ENCODE peak calls at places on chromosome 18, in seven cellular contexts. J, M, Z, V, W, R and B are unnamed samples.

GRCh38 chr18:57839942-57840381 is 36.8 kb upstream of the ATP8B1 start:
- DNase-seq in J (no peak), Z (peak; percentile 66), M (peak; percentile 92), R (peak; percentile 87), W (no peak), V (no peak), B (no peak)

GRCh38 chr18:51092097-51092496 is 62.1 kb downstream of the SMAD4 start:
- DNase-seq in W (no peak), R (no peak), M (no peak), J (no peak), Z (no peak), V (no peak), B (no peak)

GRCh38 chr18:58338961-58339722 is 289.7 kb downstream of the ALPK2 start:
- DNase-seq in R (no peak), Z (peak; percentile 53), W (peak; percentile 89), V (peak; percentile 29), J (peak; percentile 62), M (peak; percentile 56), B (peak; percentile 45)

GRCh38 chr18:53664575-53664974 is 559.9 kb downstream of the MBD2 start:
- DNase-seq in M (no peak), R (no peak), J (no peak), V (no peak), Z (no peak), W (no peak), B (no peak)

GRCh38 chr18:11857177-11857887 is 6.1 kb downstream of the CHMP1B start:
- DNase-seq in M (peak; percentile 100), W (peak; percentile 93), J (peak; percentile 61), V (no peak), R (peak; percentile 98), Z (peak; percentile 98), B (peak; percentile 43)

GRCh38 chr18:76380791-76381405 is 114.1 kb downstream of the ZNF516 start:
- DNase-seq in R (no peak), Z (peak; percentile 24), V (peak; percentile 43), M (no peak), J (peak; percentile 86), W (peak; percentile 81), B (peak; percentile 27)

GRCh38 chr18:13629841-13630747 is 96.3 kb downstream of the FAM210A start:
- DNase-seq in Z (peak; percentile 49), M (peak; percentile 50), W (peak; percentile 81), J (peak; percentile 67), R (peak; percentile 27), V (no peak), B (peak; percentile 64)

GRCh38 chr18:12423820-12424219 is 16.1 kb downstream of the PRELID3A start:
- DNase-seq in R (no peak), J (no peak), M (no peak), Z (no peak), W (no peak), V (no peak), B (no peak)

GRCh38 chr18:50507120-50507590 is 52.7 kb upstream of the MAPK4 start:
- DNase-seq in M (no peak), W (peak; percentile 77), R (peak; percentile 26), J (peak; percentile 76), Z (no peak), V (peak; percentile 29), B (peak; percentile 50)

GRCh38 chr18:63173983-63174382 is 145.6 kb downstream of the BCL2 start:
- DNase-seq in W (no peak), R (no peak), M (no peak), V (no peak), Z (no peak), J (no peak), B (no peak)

GRCh38 chr18:36132756-36133155 is 3.1 kb downstream of the ELP2 start:
- DNase-seq in J (no peak), Z (no peak), M (no peak), V (no peak), W (no peak), R (no peak), B (no peak)

GRCh38 chr18:46485675-46486200 is 171.3 kb downstream of the LOXHD1 start:
- DNase-seq in W (no peak), M (no peak), V (no peak), Z (no peak), J (peak; percentile 23), R (no peak), B (no peak)

GRCh38 chr18:44715841-44716240 is 35.2 kb downstream of the SETBP1 start:
- DNase-seq in R (no peak), Z (no peak), J (no peak), M (no peak), V (no peak), W (no peak), B (no peak)

GRCh38 chr18:44723366-44723765 is 42.7 kb downstream of the SETBP1 start:
- DNase-seq in Z (no peak), J (no peak), R (no peak), V (no peak), M (no peak), W (no peak), B (no peak)

GRCh38 chr18:44715245-44715644 is 34.6 kb downstream of the SETBP1 start:
- DNase-seq in V (no peak), Z (peak; percentile 60), J (no peak), W (peak; percentile 69), R (peak; percentile 67), M (no peak), B (no peak)

GRCh38 chr18:44716697-44717163 is 36.0 kb downstream of the SETBP1 start:
- DNase-seq in R (no peak), M (no peak), Z (no peak), W (no peak), V (no peak), J (no peak), B (no peak)

DNA sequence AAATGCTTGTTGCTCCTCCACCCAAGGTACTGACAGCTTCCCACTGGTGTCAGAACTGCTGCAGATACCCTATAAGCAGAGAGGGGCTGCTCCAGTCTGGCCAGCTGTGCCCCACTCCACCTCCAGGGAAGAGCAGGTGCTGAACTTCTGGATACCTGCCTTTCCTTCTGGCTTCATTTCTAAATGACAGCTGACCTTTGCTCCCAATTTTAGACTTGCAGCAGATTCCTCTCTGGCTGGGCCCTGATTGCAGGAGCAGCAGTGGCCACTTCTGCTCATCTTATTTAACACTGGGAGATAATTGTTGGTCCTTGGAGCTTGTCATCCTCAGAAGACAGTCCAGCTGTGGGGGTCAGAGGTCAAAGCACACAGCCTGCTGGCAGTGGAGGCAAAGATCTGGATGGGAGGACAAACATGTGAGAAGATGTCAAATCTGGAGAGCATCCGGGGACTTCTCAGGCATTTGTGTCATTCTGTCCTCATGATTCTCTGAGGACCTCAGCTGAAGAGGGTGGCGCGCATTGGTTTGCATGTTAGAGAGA is 38.9 kb downstream of the SETBP1 start:
- DNase-seq in W (no peak), Z (no peak), V (no peak), R (no peak), J (no peak), M (no peak), B (no peak)
- H3K18ac ChIP-seq in W (no peak overlapping the region), Z (no peak overlapping the region), V (no peak overlapping the region), R (no peak overlapping the region), J (no peak overlapping the region), M (no peak overlapping the region), B (no peak overlapping the region)

GRCh38 chr18:39238951-39239350 is 1673.4 kb upstream of the CELF4 start:
- DNase-seq in Z (no peak), R (no peak), J (no peak), V (no peak), M (no peak), W (no peak), B (no peak)
- H3K18ac ChIP-seq in Z (no peak overlapping the region), R (no peak overlapping the region), J (no peak overlapping the region), V (no peak overlapping the region), M (no peak overlapping the region), W (no peak overlapping the region), B (no peak overlapping the region)

GRCh38 chr18:10463741-10464140 is 9.3 kb downstream of the APCDD1 start:
- DNase-seq in W (no peak), R (no peak), V (no peak), Z (no peak), M (no peak), J (no peak), B (no peak)

GRCh38 chr18:10460414-10461018 is 6.1 kb downstream of the APCDD1 start:
- DNase-seq in W (no peak), R (no peak), J (no peak), M (no peak), V (no peak), Z (no peak), B (no peak)

GRCh38 chr18:10463096-10463495 is 8.7 kb downstream of the APCDD1 start:
- DNase-seq in R (no peak), J (no peak), V (no peak), M (no peak), Z (no peak), W (no peak), B (no peak)

GRCh38 chr18:10461989-10462388 is 7.6 kb downstream of the APCDD1 start:
- DNase-seq in J (no peak), R (no peak), V (no peak), M (no peak), Z (no peak), W (no peak), B (no peak)

DNA sequence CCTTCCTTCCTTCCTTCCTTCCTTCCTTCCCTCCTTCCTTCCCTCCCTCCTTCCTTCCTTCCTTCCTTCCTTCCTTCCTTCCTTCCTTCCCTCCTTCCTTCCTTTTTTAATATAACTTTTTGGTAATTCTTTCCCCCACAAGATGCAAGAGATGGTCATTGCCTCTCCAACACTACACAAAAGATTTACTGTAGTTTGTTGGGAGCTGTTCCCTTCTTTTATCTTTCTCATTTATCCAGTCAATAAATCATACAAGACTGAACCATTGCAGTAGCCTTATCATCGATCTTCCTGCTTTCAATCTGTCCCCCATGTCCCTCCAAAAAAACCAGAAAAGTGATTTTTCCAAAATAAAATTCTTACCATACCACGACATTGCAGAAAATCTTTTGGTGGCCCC is 8.2 kb downstream of the APCDD1 start:
- DNase-seq in R (no peak), V (no peak), Z (no peak), J (no peak), W (no peak), M (no peak), B (no peak)
- H3K18ac ChIP-seq in R (no peak overlapping the region), V (no peak overlapping the region), Z (no peak overlapping the region), J (no peak overlapping the region), W (no peak overlapping the region), M (no peak overlapping the region), B (no peak overlapping the region)

DNA sequence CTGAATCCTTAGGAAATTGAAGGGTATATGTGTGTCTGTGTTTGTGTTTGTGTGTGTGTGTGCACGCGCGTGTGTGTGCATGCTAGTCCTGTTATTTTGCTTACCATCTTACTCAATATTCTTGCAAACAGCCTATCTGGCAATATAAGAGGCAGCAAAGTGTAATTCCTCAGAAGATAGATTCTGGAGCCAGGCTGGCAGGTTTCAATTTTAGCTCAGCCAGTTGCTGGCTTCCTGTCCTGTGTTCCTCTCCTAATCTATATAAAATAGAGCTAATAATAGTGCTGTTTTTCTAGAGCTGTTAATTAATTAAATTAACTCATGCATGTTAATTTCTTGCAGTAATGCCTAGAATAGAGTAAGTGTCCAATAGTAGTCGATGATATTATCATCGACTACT is 256.2 kb downstream of the PIK3C3 start:
- DNase-seq in J (no peak), W (no peak), M (no peak), Z (no peak), V (no peak), R (no peak), B (no peak)
- H3K18ac ChIP-seq in J (no peak overlapping the region), W (no peak overlapping the region), M (no peak overlapping the region), Z (no peak overlapping the region), V (no peak overlapping the region), R (no peak overlapping the region), B (no peak overlapping the region)